ENCODE peak calls at places on chromosomes 5 and 9, in five cellular contexts. I is Daoy, D is Karpas-422, Z is pancreas, T is T follicular helper cell. S is an unnamed sample.

GRCh38 chr9:134323741-134324358 is 2.4 kb upstream of the RXRA start:
- DNase-seq in I (peak), D (no peak), Z (peak), T (no peak), S (no peak)

GRCh38 chr5:115097236-115097635 is 72.5 kb downstream of the TRIM36 start:
- DNase-seq in I (peak), D (no peak), Z (no peak), T (no peak), S (no peak)

GRCh38 chr9:35603506-35603985 is 1.5 kb upstream of the TESK1 start:
- DNase-seq in I (peak), D (no peak), Z (peak), T (no peak), S (peak)

GRCh38 chr5:174229640-174230350 is 184.3 kb downstream of the NSG2 start:
- DNase-seq in I (peak), D (no peak), Z (no peak), T (no peak), S (no peak)

GRCh38 chr9:15149450-15149849 is 157.6 kb downstream of the TTC39B start:
- DNase-seq in I (no peak), D (no peak), Z (no peak), T (no peak), S (no peak)

GRCh38 chr9:92671323-92671722 is 1.4 kb upstream of the IPPK start:
- DNase-seq in I (peak), D (peak), Z (peak), T (no peak), S (no peak)

GRCh38 chr9:4077499-4078102 is 222.3 kb downstream of the GLIS3 start:
- DNase-seq in I (peak), D (peak), Z (peak), T (peak), S (no peak)

GRCh38 chr5:45179686-45180085 is 370.9 kb downstream of the MRPS30 start:
- DNase-seq in I (no peak), D (no peak), Z (no peak), T (no peak), S (no peak)

GRCh38 chr5:128475693-128476092 is 62.4 kb downstream of the FBN2 start:
- DNase-seq in I (no peak), D (no peak), Z (no peak), T (no peak), S (no peak)

GRCh38 chr9:36127652-36128244 is 8.8 kb upstream of the GLIPR2 start:
- DNase-seq in I (no peak), D (no peak), Z (no peak), T (no peak), S (peak)

GRCh38 chr9:122213589-122214413 is 15.0 kb downstream of the LHX6 start:
- DNase-seq in I (peak), D (no peak), Z (peak), T (no peak), S (peak)

GRCh38 chr5:74021090-74021489 is 395.1 kb downstream of the ARHGEF28 start:
- DNase-seq in I (no peak), D (no peak), Z (no peak), T (no peak), S (no peak)

GRCh38 chr9:13151489-13151888 is 128.0 kb downstream of the MPDZ start:
- DNase-seq in I (no peak), D (no peak), Z (no peak), T (no peak), S (no peak)

GRCh38 chr9:4303002-4303401 is 3.1 kb upstream of the GLIS3 start:
- DNase-seq in I (no peak), D (no peak), Z (no peak), T (no peak), S (no peak)

GRCh38 chr5:176944276-176944675 is 45.1 kb upstream of the HK3 start:
- DNase-seq in I (no peak), D (no peak), Z (no peak), T (no peak), S (no peak)

GRCh38 chr5:17054911-17055310 is 118.8 kb upstream of the MYO10 start:
- DNase-seq in I (no peak), D (no peak), Z (no peak), T (no peak), S (no peak)

GRCh38 chr9:36163049-36163839 is 5.9 kb upstream of the CCIN start:
- DNase-seq in I (peak), D (no peak), Z (peak), T (no peak), S (no peak)

GRCh38 chr5:66864240-66864884 is 268.2 kb downstream of the MAST4 start:
- DNase-seq in I (peak), D (no peak), Z (no peak), T (no peak), S (no peak)

GRCh38 chr5:38557309-38557710 is 864 bp upstream of the LIFR start:
- DNase-seq in I (no peak), D (no peak), Z (peak), T (no peak), S (no peak)

GRCh38 chr5:78895616-78896015 is 89.5 kb downstream of the ARSB start:
- DNase-seq in I (no peak), D (no peak), Z (no peak), T (no peak), S (no peak)

GRCh38 chr5:113806823-113807222 is 293.3 kb downstream of the YTHDC2 start:
- DNase-seq in I (no peak), D (no peak), Z (no peak), T (no peak), S (no peak)

GRCh38 chr5:135367070-135367469 is 32.0 kb downstream of the MACROH2A1 start:
- DNase-seq in I (no peak), D (no peak), Z (no peak), T (no peak), S (no peak)

GRCh38 chr9:128969491-128969890 is 22.0 kb downstream of the NUP188 start:
- DNase-seq in I (peak), D (no peak), Z (no peak), T (no peak), S (no peak)

GRCh38 chr5:147578228-147579024 is 68.6 kb upstream of the DPYSL3 start:
- DNase-seq in I (peak), D (peak), Z (no peak), T (no peak), S (no peak)

GRCh38 chr5:151139646-151140045 is 17.9 kb downstream of the ANXA6 start:
- DNase-seq in I (no peak), D (no peak), Z (no peak), T (no peak), S (no peak)

GRCh38 chr9:92292338-92293074 is 991 bp downstream of the IARS1 start:
- DNase-seq in I (no peak), D (no peak), Z (no peak), T (no peak), S (no peak)

GRCh38 chr9:14062449-14063187 is 251.3 kb downstream of the NFIB start:
- DNase-seq in I (peak), D (no peak), Z (no peak), T (no peak), S (no peak)

GRCh38 chr9:27511771-27512170 is 12.3 kb upstream of the IFNK start:
- DNase-seq in I (no peak), D (no peak), Z (no peak), T (no peak), S (no peak)

GRCh38 chr9:119961774-119962408 is 592.7 kb upstream of the BRINP1 start:
- DNase-seq in I (peak), D (peak), Z (peak), T (no peak), S (peak)

GRCh38 chr9:112774006-112774996 is 23.7 kb downstream of the SNX30 start:
- DNase-seq in I (no peak), D (peak), Z (no peak), T (no peak), S (no peak)

GRCh38 chr5:146466521-146467349 is 19.6 kb downstream of the TCERG1 start:
- DNase-seq in I (no peak), D (peak), Z (no peak), T (no peak), S (no peak)

GRCh38 chr5:101977729-101978345 is 318.2 kb downstream of the SLCO4C1 start:
- DNase-seq in I (no peak), D (peak), Z (peak), T (no peak), S (peak)

GRCh38 chr9:2013688-2014087 is 1.5 kb upstream of the SMARCA2 start:
- DNase-seq in I (no peak), D (no peak), Z (no peak), T (no peak), S (peak)

GRCh38 chr5:124333295-124333979 is 413.0 kb downstream of the ZNF608 start:
- DNase-seq in I (no peak), D (no peak), Z (no peak), T (no peak), S (no peak)

GRCh38 chr5:74851684-74852353 is 14.4 kb downstream of the FAM169A start:
- DNase-seq in I (peak), D (no peak), Z (no peak), T (no peak), S (no peak)

GRCh38 chr9:125987420-125987819 is 240.2 kb downstream of the PBX3 start:
- DNase-seq in I (no peak), D (no peak), Z (no peak), T (no peak), S (no peak)

GRCh38 chr9:69580582-69580945 is 91.6 kb downstream of the APBA1 start:
- DNase-seq in I (no peak), D (no peak), Z (no peak), T (no peak), S (no peak)

GRCh38 chr5:169003721-169004481 is 297.0 kb downstream of the SLIT3 start:
- DNase-seq in I (peak), D (no peak), Z (no peak), T (no peak), S (no peak)

S was measured in HL-60.